ENCODE peak calls at places on chromosomes 2 and 18, in four cellular contexts. T is HepG2, S is WTC11, A is K562. W is an unnamed sample.

GRCh38 chr2:38260469-38260868 is 116.6 kb downstream of the ATL2 start:
- DNase-seq in T (no peak), S (no peak), A (no peak), W (no peak)

GRCh38 chr2:149617057-149617456 is 29.5 kb upstream of the MMADHC start:
- DNase-seq in T (no peak), S (no peak), A (no peak), W (no peak)

GRCh38 chr18:63439334-63439733 is 17.1 kb upstream of the VPS4B start:
- DNase-seq in T (peak), S (peak), A (peak), W (peak)

GRCh38 chr2:163812926-163813520 is 77.2 kb upstream of the FIGN start:
- DNase-seq in T (no peak), S (no peak), A (no peak), W (no peak)

GRCh38 chr18:10441472-10441871 is 13.0 kb upstream of the APCDD1 start:
- DNase-seq in T (no peak), S (no peak), A (no peak), W (no peak)

GRCh38 chr2:12715258-12715865 is 1.4 kb upstream of the TRIB2 start:
- DNase-seq in T (no peak), S (no peak), A (no peak), W (no peak)

GRCh38 chr2:238380785-238381184 is 45.9 kb upstream of the ASB1 start:
- DNase-seq in T (no peak), S (no peak), A (no peak), W (no peak)

GRCh38 chr2:56295666-56296065 is 111.9 kb downstream of the CCDC85A start:
- DNase-seq in T (no peak), S (no peak), A (no peak), W (no peak)

GRCh38 chr2:238169021-238169707 is 10.4 kb downstream of the ERFE start:
- DNase-seq in T (no peak), S (no peak), A (peak), W (peak)

GRCh38 chr2:42493885-42494433 is at the start of gene KCNG3:
- DNase-seq in T (peak), S (peak), A (peak), W (peak)

GRCh38 chr2:233867993-233868532 is at the start of gene MSL3B:
- DNase-seq in T (no peak), S (peak), A (peak), W (peak)

GRCh38 chr2:157897106-157897971 is 21.2 kb upstream of the ACVR1 start:
- DNase-seq in T (no peak), S (no peak), A (no peak), W (no peak)

GRCh38 chr18:59767732-59768131 is 70.5 kb upstream of the CCBE1 start:
- DNase-seq in T (no peak), S (no peak), A (no peak), W (no peak)

GRCh38 chr2:217823626-217824025 is 179.2 kb downstream of the TNS1 start:
- DNase-seq in T (no peak), S (no peak), A (no peak), W (no peak)

GRCh38 chr18:48629730-48630324 is 91.0 kb downstream of the CTIF start:
- DNase-seq in T (peak), S (no peak), A (no peak), W (peak)

GRCh38 chr2:191150121-191150450 is 708 bp downstream of the STAT4 start:
- DNase-seq in T (no peak), S (no peak), A (no peak), W (no peak)

GRCh38 chr18:13374096-13374467 is 155.5 kb downstream of the LDLRAD4 start:
- DNase-seq in T (no peak), S (no peak), A (no peak), W (no peak)

GRCh38 chr2:32969444-32970162 is 22.9 kb downstream of the LTBP1 start:
- DNase-seq in T (no peak), S (no peak), A (no peak), W (no peak)

GRCh38 chr2:24756789-24757188 is 36.4 kb downstream of the PTRHD1 start:
- DNase-seq in T (no peak), S (no peak), A (no peak), W (no peak)

GRCh38 chr2:135916232-135916631 is 40.0 kb upstream of the MCM6 start:
- DNase-seq in T (peak), S (no peak), A (no peak), W (peak)

GRCh38 chr18:58186258-58186948 is 142.4 kb downstream of the NEDD4L start:
- DNase-seq in T (no peak), S (no peak), A (no peak), W (no peak)

GRCh38 chr18:59273936-59274928 is 978 bp upstream of the RAX start:
- DNase-seq in T (no peak), S (peak), A (no peak), W (no peak)

GRCh38 chr2:119005565-119005964 is 63.6 kb downstream of the MARCO start:
- DNase-seq in T (no peak), S (no peak), A (no peak), W (no peak)

GRCh38 chr2:32960647-32961403 is 14.1 kb downstream of the LTBP1 start:
- DNase-seq in T (no peak), S (no peak), A (peak), W (no peak)

GRCh38 chr2:588041-588645 is 89.1 kb downstream of the TMEM18 start:
- DNase-seq in T (no peak), S (no peak), A (no peak), W (no peak)

GRCh38 chr2:16321256-16321655 is 344.4 kb downstream of the CYRIA start:
- DNase-seq in T (no peak), S (no peak), A (no peak), W (no peak)

GRCh38 chr2:128198666-128199065 is 107.7 kb downstream of the UGGT1 start:
- DNase-seq in T (no peak), S (no peak), A (no peak), W (no peak)

GRCh38 chr2:14270036-14270582 is 362.4 kb upstream of the LRATD1 start:
- DNase-seq in T (no peak), S (no peak), A (no peak), W (no peak)

GRCh38 chr2:140929866-140930265 is 1201.0 kb downstream of the LRP1B start:
- DNase-seq in T (no peak), S (no peak), A (no peak), W (no peak)

GRCh38 chr2:227460079-227460485 is 11.9 kb upstream of the AGFG1 start:
- DNase-seq in T (no peak), S (no peak), A (no peak), W (no peak)

GRCh38 chr2:49261791-49262190 is 107.5 kb upstream of the FSHR start:
- DNase-seq in T (no peak), S (no peak), A (no peak), W (no peak)
- TF ChIP-seq NR3C1 in T (no peak), S (no peak), A (no peak), W (no peak)

GRCh38 chr2:178282075-178282474 is 87.8 kb downstream of the OSBPL6 start:
- DNase-seq in T (no peak), S (no peak), A (no peak), W (peak)
- TF ChIP-seq NR3C1 in T (no peak), S (no peak), A (no peak), W (no peak)

GRCh38 chr2:224584111-224584764 is 925 bp downstream of the CUL3 start:
- DNase-seq in T (peak), S (peak), A (no peak), W (peak)
- TF ChIP-seq NR3C1 in T (no peak), S (no peak), A (no peak), W (no peak)

DNA sequence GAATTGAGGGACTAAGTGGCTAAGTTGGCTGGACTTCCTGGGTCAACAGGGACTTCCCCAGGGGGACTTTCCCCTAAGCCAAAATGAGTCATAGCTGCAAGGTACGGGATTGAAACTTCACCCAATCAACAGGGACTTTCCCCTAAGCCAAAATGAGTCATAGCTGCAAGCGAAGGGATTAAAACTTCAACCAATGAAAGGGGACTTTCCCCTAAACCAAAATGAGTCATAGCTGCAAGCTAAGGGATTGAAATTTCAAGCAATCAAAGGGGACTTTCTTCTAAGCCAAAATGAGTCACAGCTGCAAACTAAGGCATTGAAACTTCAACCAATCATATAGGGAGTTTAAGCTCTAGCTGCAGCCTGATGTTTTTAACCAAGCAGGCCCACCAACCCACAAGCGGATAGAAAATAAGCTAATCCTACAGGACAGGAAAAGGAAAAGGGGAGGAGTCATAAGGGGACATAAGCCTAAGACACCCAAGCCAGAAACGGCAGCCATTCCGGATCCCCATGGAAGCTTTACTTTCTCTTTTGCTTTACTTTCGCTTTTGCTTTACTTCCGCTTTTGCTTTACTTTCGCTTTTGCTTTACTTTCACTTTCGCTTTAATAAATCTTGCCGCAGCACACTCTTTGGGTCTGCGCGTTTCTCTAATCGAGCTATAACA is 1375.4 kb upstream of the CELF4 start:
- DNase-seq in T (peak), S (no peak), A (no peak), W (peak)
- TF ChIP-seq NR3C1 in T (no peak), S (no peak), A (no peak), W (no peak)

GRCh38 chr2:19786408-19787058 is 115.2 kb downstream of the TTC32 start:
- DNase-seq in T (peak), S (no peak), A (peak), W (peak)
- TF ChIP-seq NR3C1 in T (no peak), S (no peak), A (no peak), W (no peak)

GRCh38 chr18:22314001-22314400 is 103.7 kb downstream of the CTAGE1 start:
- DNase-seq in T (no peak), S (no peak), A (no peak), W (no peak)

GRCh38 chr18:22318745-22319407 is 98.8 kb downstream of the CTAGE1 start:
- DNase-seq in T (no peak), S (no peak), A (no peak), W (no peak)

GRCh38 chr18:22311301-22311700 is 106.4 kb downstream of the CTAGE1 start:
- DNase-seq in T (no peak), S (no peak), A (no peak), W (no peak)

GRCh38 chr18:22309191-22309590 is 108.5 kb downstream of the CTAGE1 start:
- DNase-seq in T (no peak), S (no peak), A (no peak), W (no peak)

DNA sequence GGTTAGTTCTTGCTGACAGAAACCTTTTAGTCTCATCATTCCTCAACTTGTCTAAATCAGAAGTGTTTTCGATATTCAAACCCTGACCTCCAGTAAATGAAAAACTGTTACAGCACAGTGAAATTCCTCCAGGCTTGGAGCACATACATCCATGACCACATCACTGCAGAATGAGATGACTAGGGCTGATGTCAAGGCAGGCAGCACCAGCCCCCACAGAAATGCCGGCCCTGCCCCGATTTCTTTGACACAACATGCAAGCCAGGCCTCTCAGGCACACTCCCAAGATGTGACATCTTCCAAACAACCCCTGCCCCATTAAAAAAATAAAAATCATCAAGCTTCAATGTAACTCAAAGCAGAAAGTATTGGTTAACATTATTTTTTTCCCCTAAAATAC is 103.3 kb downstream of the CTAGE1 start:
- DNase-seq in T (no peak), S (no peak), A (no peak), W (no peak)
- TF ChIP-seq NR3C1 in T (no peak), S (no peak), A (no peak), W (no peak)

DNA sequence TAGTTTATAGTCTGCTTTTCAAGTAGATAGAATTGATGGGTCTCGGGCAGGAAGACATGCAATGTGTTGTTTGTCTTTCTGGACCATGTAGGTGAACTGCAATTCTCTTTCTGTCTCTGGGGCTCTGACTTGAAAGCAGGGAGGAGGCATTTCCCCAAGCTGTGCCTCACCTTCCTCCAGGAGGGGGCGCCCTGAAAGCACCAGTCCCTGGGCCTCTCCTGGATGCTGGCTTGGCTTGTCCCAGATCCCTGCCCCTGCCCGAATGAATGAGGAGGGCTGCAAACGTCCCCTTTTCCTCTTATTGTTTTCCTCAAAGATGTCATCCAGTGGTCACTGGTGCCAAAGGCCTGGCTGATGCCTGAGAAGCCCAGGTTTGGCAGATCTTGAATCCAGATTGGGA is 270.6 kb downstream of the CELF4 start:
- DNase-seq in T (peak), S (peak), A (peak), W (no peak)
- TF ChIP-seq NR3C1 in T (no peak), S (no peak), A (no peak), W (no peak)

GRCh38 chr2:150690870-150691269 is 203.4 kb upstream of the RND3 start:
- DNase-seq in T (no peak), S (no peak), A (no peak), W (no peak)

GRCh38 chr2:150689600-150689999 is 202.1 kb upstream of the RND3 start:
- DNase-seq in T (no peak), S (no peak), A (no peak), W (no peak)

GRCh38 chr2:150690261-150690660 is 202.8 kb upstream of the RND3 start:
- DNase-seq in T (no peak), S (no peak), A (no peak), W (no peak)

GRCh38 chr2:150695441-150696135 is 208.1 kb upstream of the RND3 start:
- DNase-seq in T (no peak), S (no peak), A (no peak), W (no peak)

GRCh38 chr2:150693556-150693955 is 206.1 kb upstream of the RND3 start:
- DNase-seq in T (no peak), S (no peak), A (no peak), W (no peak)
- TF ChIP-seq NR3C1 in T (no peak), S (no peak), A (no peak), W (no peak)